ENCODE peak calls at places on chromosomes 11 and 22, in four cellular contexts. C, Q, V and S are unnamed samples.

GRCh38 chr11:134145715-134146114 is 76.8 kb downstream of the JAM3 start:
- DNase-seq in Q (no peak), V (no peak), C (no peak), S (no peak)

GRCh38 chr11:58286249-58286648 is 18.2 kb upstream of the OR10W1 start:
- DNase-seq in C (peak; percentile 67), Q (peak; percentile 66), V (peak; percentile 68), S (peak; percentile 8)

GRCh38 chr11:44607324-44607962 is 42.0 kb downstream of the CD82 start:
- DNase-seq in C (peak; percentile 35), V (no peak), Q (no peak), S (no peak)

GRCh38 chr11:63939351-63939920 is 634 bp downstream of the NAA40 start:
- DNase-seq in Q (peak; percentile 37), C (peak; percentile 46), V (peak; percentile 62), S (peak; percentile 18)

GRCh38 chr11:73461844-73462435 is 85.7 kb downstream of the RELT start:
- DNase-seq in V (no peak), Q (no peak), C (no peak), S (no peak)

GRCh38 chr11:64713031-64713780 is 9.8 kb downstream of the NRXN2 start:
- DNase-seq in Q (no peak), V (peak; percentile 55), C (peak; percentile 77), S (peak; percentile 50)

GRCh38 chr11:6385046-6385777 is 5.1 kb upstream of the SMPD1 start:
- DNase-seq in C (no peak), Q (no peak), V (peak; percentile 75), S (no peak)

GRCh38 chr11:113587318-113587739 is 112.1 kb upstream of the DRD2 start:
- DNase-seq in V (no peak), Q (peak; percentile 89), C (peak; percentile 45), S (no peak)

GRCh38 chr11:128470081-128470480 is 117.3 kb downstream of the ETS1 start:
- DNase-seq in C (no peak), Q (no peak), V (no peak), S (no peak)

GRCh38 chr11:1410366-1411291 is 20.9 kb downstream of the BRSK2 start:
- DNase-seq in C (no peak), Q (no peak), V (peak; percentile 44), S (no peak)

GRCh38 chr11:3153291-3153861 is 11.7 kb downstream of the OSBPL5 start:
- DNase-seq in V (no peak), C (no peak), Q (no peak), S (no peak)

GRCh38 chr11:45896392-45897068 is 10.5 kb downstream of the FREY1 start:
- DNase-seq in V (peak; percentile 85), Q (no peak), C (no peak), S (no peak)

GRCh38 chr22:41094036-41094435 is 1.6 kb downstream of the EP300 start:
- DNase-seq in C (peak; percentile 43), Q (peak; percentile 31), V (peak; percentile 46), S (no peak)

GRCh38 chr22:46490538-46490937 is 46.9 kb downstream of the CELSR1 start:
- DNase-seq in V (no peak), Q (no peak), C (no peak), S (no peak)

GRCh38 chr11:46229250-46229649 is 48.2 kb upstream of the CREB3L1 start:
- DNase-seq in V (no peak), C (no peak), Q (no peak), S (no peak)

GRCh38 chr11:119309411-119309810 is 7.5 kb downstream of the MCAM start:
- DNase-seq in V (no peak), Q (no peak), C (no peak), S (no peak)

GRCh38 chr22:49533886-49534285 is 293.8 kb downstream of the BRD1 start:
- DNase-seq in V (no peak), Q (no peak), C (no peak), S (no peak)

GRCh38 chr22:35369996-35370395 is 10.9 kb upstream of the HMOX1 start:
- DNase-seq in V (no peak), C (no peak), Q (no peak), S (no peak)

GRCh38 chr11:44938066-44938691 is 12.5 kb downstream of the TP53I11 start:
- DNase-seq in C (no peak), V (no peak), Q (no peak), S (no peak)

GRCh38 chr22:48418831-48419230 is 1408.8 kb downstream of the BRD1 start:
- DNase-seq in Q (no peak), C (no peak), V (no peak), S (no peak)

GRCh38 chr11:22807855-22808558 is 21.6 kb downstream of the SVIP start:
- DNase-seq in V (no peak), C (peak; percentile 16), Q (peak; percentile 54), S (no peak)

GRCh38 chr11:27460158-27460565 is 12.4 kb downstream of the LGR4 start:
- DNase-seq in C (no peak), V (no peak), Q (no peak), S (no peak)

GRCh38 chr11:78476066-78476465 is 58.4 kb upstream of the GAB2 start:
- DNase-seq in V (no peak), Q (peak; percentile 86), C (peak; percentile 42), S (no peak)

GRCh38 chr11:112962854-112963367 is 1.7 kb downstream of the NCAM1 start:
- DNase-seq in V (peak; percentile 71), Q (no peak), C (no peak), S (peak; percentile 44)

GRCh38 chr22:46946383-46946965 is 184.0 kb downstream of the TBC1D22A start:
- DNase-seq in C (no peak), Q (no peak), V (no peak), S (no peak)

GRCh38 chr22:30325065-30325720 is 1.5 kb downstream of the TBC1D10A start:
- DNase-seq in C (peak; percentile 94), Q (peak; percentile 67), V (peak; percentile 30), S (no peak)
- TF ChIP-seq CTCF in C (no peak), Q (no peak), V (no peak), S (no peak)

GRCh38 chr11:10663365-10663764 is 30.2 kb downstream of the IRAG1 start:
- DNase-seq in C (no peak), V (no peak), Q (no peak), S (no peak)
- TF ChIP-seq CTCF in C (no peak), V (no peak), Q (no peak), S (no peak)

DNA sequence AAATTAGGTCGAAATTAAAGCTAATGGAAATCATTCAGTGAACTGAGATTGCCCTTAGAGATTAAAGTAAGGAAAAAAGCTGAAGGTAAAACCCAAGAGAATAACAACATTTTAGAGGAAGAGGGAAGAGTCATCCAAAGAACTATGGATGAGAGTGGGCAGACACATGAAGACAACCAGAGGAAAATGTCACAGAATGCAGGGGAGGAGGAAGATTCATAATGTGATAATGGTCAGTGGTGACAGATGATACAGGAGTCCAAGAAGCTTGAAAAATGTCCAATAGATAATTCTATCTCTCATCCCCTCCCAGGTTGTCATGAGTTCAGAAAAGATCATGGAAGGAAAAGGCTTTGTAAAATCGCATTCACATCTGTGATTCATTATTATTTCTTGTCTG is 282.3 kb upstream of the CCDC90B start:
- DNase-seq in V (no peak), Q (no peak), C (no peak), S (no peak)
- TF ChIP-seq CTCF in V (no peak), Q (no peak), C (no peak), S (no peak)

DNA sequence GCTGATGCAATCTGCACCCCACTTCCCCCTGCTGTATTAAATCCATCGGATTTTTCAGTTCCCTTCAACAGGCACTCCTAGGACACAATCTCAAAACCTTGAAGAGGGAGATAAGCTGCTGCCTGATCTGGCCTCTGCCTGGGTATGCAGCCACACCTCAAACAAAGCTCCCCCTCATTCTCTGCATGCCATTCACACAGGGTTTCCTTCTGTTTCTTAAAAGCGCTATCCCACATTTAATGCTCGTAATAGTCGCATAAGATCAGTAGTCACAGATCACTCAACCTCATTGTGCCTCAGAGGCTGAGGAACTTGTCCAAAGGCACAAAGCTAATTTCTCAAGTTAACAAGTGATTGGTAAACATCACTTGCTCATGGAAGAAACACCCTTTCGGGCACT is 34.0 kb downstream of the UQCR10 start:
- DNase-seq in V (peak; percentile 36), Q (no peak), C (no peak), S (no peak)
- TF ChIP-seq CTCF in V (no peak), Q (no peak), C (no peak), S (no peak)

DNA sequence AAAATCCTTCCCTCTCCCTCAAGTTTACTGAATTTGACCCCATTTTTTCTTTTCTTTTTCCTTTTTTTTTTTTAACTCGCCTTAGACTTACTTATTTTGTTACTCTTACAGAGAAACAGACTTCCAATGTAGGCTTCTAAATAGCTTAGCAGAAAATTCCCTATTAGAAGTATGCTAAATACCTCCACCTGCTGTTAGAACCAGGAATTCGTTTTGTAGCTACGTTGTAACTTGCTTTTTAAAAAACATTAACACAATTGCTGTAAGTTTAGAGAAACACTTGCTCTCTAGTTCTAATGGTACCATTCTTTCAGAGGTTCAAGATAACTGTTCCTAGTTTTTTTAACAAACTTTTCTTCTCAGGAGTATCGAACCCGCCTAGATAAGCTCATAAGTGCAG is 324.2 kb downstream of the DCDC1 start:
- DNase-seq in V (peak; percentile 71), Q (peak; percentile 11), C (peak; percentile 9), S (no peak)
- TF ChIP-seq CTCF in V (peak; percentile 80), Q (peak; percentile 34), C (no peak), S (peak; percentile 37)

DNA sequence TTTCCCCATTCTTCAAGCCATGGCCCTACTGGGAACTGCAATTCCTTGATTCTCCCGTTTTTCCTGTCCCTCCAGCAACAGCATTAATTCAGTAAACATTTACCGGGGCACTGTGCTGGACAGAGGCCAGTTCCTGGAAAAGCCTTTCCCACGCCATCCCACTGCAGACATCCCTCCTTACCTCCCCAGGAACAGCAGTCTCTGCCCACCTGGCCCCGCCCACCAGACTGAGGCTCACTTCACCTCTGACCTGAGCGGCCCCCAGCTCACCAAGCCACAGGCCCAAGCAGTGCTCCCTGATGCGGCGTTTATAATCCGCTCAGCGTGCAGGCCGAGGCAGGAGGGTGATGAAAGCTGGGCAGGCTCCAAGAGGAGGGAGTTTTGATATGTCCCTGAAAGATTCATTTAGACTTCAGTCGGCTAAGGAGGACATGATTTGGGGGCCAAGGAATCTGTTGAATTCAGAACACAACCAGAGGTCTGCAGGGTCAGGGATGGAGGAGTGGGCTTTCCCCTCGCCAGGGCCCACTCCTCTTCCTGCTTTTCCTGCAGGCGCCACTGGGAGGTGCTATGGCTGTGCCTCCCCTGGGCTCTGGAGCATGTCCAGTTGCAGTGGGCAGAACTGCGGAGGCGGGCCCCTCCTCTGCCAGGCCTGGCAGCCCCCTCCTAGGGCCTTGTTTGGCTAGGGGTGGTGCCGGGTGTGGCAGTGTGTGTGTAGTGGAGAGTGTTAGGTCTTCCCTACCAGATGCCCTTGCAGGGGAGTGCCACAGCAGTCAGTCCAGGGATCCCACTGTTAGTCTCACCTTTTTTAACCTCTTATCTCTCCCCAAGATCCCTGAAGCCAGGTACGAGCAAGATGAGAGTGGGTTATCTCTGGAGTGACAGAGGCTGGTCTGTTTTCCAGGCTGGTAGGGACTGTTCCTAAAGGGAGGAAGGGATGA is 1.4 kb upstream of the TAGLN start:
- DNase-seq in V (peak; percentile 87), Q (peak; percentile 18), C (peak; percentile 29), S (peak; percentile 69)
- TF ChIP-seq CTCF in V (peak; percentile 75), Q (peak; percentile 63), C (peak; percentile 51), S (peak; percentile 44)

GRCh38 chr11:18540207-18541009 is 13.7 kb upstream of the TSG101 start:
- DNase-seq in Q (peak; percentile 57), V (peak; percentile 48), C (peak; percentile 44), S (no peak)
- TF ChIP-seq CTCF in Q (peak; percentile 80), V (peak; percentile 63), C (peak; percentile 45), S (no peak)

GRCh38 chr22:28976588-28976987 is 85.0 kb downstream of the C22orf31 start:
- DNase-seq in C (peak; percentile 80), Q (peak; percentile 74), V (no peak), S (no peak)
- TF ChIP-seq CTCF in C (no peak), Q (no peak), V (no peak), S (no peak)